ENCODE peak calls at places on chromosomes 1 and 21, in ten cellular contexts. One of them, this sample, is unnamed. For H3K4me1, the result is how much of the 10 kb centered on the place peaks cover.

GRCh38 chr21:45187646-45188045 is 100.0 kb downstream of the POFUT2 start:
- DNase-seq in H9: no peak
- DNase-seq in fibroblast of lung: no peak
- DNase-seq in GM23248: peak
- DNase-seq in PC-9: no peak
- DNase-seq in IMR-90: no peak
- DNase-seq in SK-N-SH: no peak
- DNase-seq in neural progenitor cell: no peak
- DNase-seq in GM23338: no peak
- DNase-seq in hepatocyte: no peak
- DNase-seq in this sample: peak

GRCh38 chr1:202944438-202944921 is 13.6 kb downstream of the ADIPOR1 start:
- DNase-seq in H9: no peak
- DNase-seq in fibroblast of lung: no peak
- DNase-seq in GM23248: no peak
- DNase-seq in PC-9: no peak
- DNase-seq in IMR-90: no peak
- DNase-seq in SK-N-SH: no peak
- DNase-seq in neural progenitor cell: no peak
- DNase-seq in GM23338: no peak
- DNase-seq in hepatocyte: no peak
- DNase-seq in this sample: no peak

GRCh38 chr1:47436979-47437517 is 796 bp upstream of the FOXD2 start:
- DNase-seq in H9: no peak
- DNase-seq in fibroblast of lung: no peak
- DNase-seq in GM23248: peak
- DNase-seq in PC-9: no peak
- DNase-seq in IMR-90: peak
- DNase-seq in SK-N-SH: peak
- DNase-seq in neural progenitor cell: peak
- DNase-seq in GM23338: peak
- DNase-seq in hepatocyte: no peak
- DNase-seq in this sample: peak

GRCh38 chr1:40862008-40862863 is at the start of gene CITED4:
- DNase-seq in H9: peak
- DNase-seq in fibroblast of lung: peak
- DNase-seq in GM23248: peak
- DNase-seq in PC-9: peak
- DNase-seq in IMR-90: peak
- DNase-seq in SK-N-SH: peak
- DNase-seq in neural progenitor cell: peak
- DNase-seq in GM23338: peak
- DNase-seq in hepatocyte: peak
- DNase-seq in this sample: peak

GRCh38 chr1:204560590-204560989 is 44.4 kb downstream of the MDM4 start:
- DNase-seq in H9: no peak
- DNase-seq in fibroblast of lung: peak
- DNase-seq in GM23248: peak
- DNase-seq in PC-9: no peak
- DNase-seq in IMR-90: peak
- DNase-seq in SK-N-SH: no peak
- DNase-seq in neural progenitor cell: no peak
- DNase-seq in GM23338: peak
- DNase-seq in hepatocyte: peak
- DNase-seq in this sample: no peak

GRCh38 chr1:247487057-247487456 is 29.2 kb upstream of the OR2B11 start:
- DNase-seq in H9: peak
- DNase-seq in fibroblast of lung: no peak
- DNase-seq in GM23248: peak
- DNase-seq in PC-9: peak
- DNase-seq in IMR-90: peak
- DNase-seq in SK-N-SH: peak
- DNase-seq in neural progenitor cell: peak
- DNase-seq in GM23338: peak
- DNase-seq in hepatocyte: peak
- DNase-seq in this sample: peak

GRCh38 chr1:158496379-158496778 is 24.4 kb downstream of the OR10R2 start:
- DNase-seq in H9: no peak
- DNase-seq in fibroblast of lung: no peak
- DNase-seq in GM23248: peak
- DNase-seq in PC-9: no peak
- DNase-seq in IMR-90: no peak
- DNase-seq in SK-N-SH: no peak
- DNase-seq in neural progenitor cell: peak
- DNase-seq in GM23338: peak
- DNase-seq in hepatocyte: peak
- DNase-seq in this sample: peak

GRCh38 chr1:110227774-110228173 is 17.7 kb downstream of the KCNC4 start:
- DNase-seq in H9: no peak
- DNase-seq in fibroblast of lung: no peak
- DNase-seq in GM23248: no peak
- DNase-seq in PC-9: no peak
- DNase-seq in IMR-90: no peak
- DNase-seq in SK-N-SH: no peak
- DNase-seq in neural progenitor cell: no peak
- DNase-seq in GM23338: no peak
- DNase-seq in hepatocyte: no peak
- DNase-seq in this sample: no peak

GRCh38 chr21:15857740-15858139 is 128.0 kb downstream of the USP25 start:
- DNase-seq in H9: no peak
- DNase-seq in fibroblast of lung: no peak
- DNase-seq in GM23248: no peak
- DNase-seq in PC-9: no peak
- DNase-seq in IMR-90: no peak
- DNase-seq in SK-N-SH: no peak
- DNase-seq in neural progenitor cell: no peak
- DNase-seq in GM23338: no peak
- DNase-seq in hepatocyte: no peak
- DNase-seq in this sample: no peak

GRCh38 chr1:6440198-6441126 is 15.9 kb downstream of the ESPN start:
- DNase-seq in H9: peak
- DNase-seq in fibroblast of lung: peak
- DNase-seq in GM23248: peak
- DNase-seq in PC-9: peak
- DNase-seq in IMR-90: peak
- DNase-seq in SK-N-SH: peak
- DNase-seq in neural progenitor cell: peak
- DNase-seq in GM23338: peak
- DNase-seq in hepatocyte: peak
- DNase-seq in this sample: peak

GRCh38 chr1:162276493-162276892 is 100.2 kb downstream of the SPATA46 start:
- DNase-seq in H9: no peak
- DNase-seq in fibroblast of lung: peak
- DNase-seq in GM23248: peak
- DNase-seq in PC-9: no peak
- DNase-seq in IMR-90: peak
- DNase-seq in SK-N-SH: peak
- DNase-seq in neural progenitor cell: no peak
- DNase-seq in GM23338: peak
- DNase-seq in hepatocyte: peak
- DNase-seq in this sample: peak

GRCh38 chr1:39900662-39901485 is 843 bp downstream of the MYCL start:
- DNase-seq in H9: peak
- DNase-seq in fibroblast of lung: no peak
- DNase-seq in GM23248: peak
- DNase-seq in PC-9: peak
- DNase-seq in IMR-90: peak
- DNase-seq in SK-N-SH: peak
- DNase-seq in neural progenitor cell: peak
- DNase-seq in GM23338: no peak
- DNase-seq in hepatocyte: peak
- DNase-seq in this sample: no peak

GRCh38 chr1:188140958-188141357 is 1312.2 kb downstream of the PLA2G4A start:
- DNase-seq in H9: no peak
- DNase-seq in fibroblast of lung: no peak
- DNase-seq in GM23248: no peak
- DNase-seq in PC-9: no peak
- DNase-seq in IMR-90: no peak
- DNase-seq in SK-N-SH: no peak
- DNase-seq in neural progenitor cell: no peak
- DNase-seq in GM23338: no peak
- DNase-seq in hepatocyte: no peak
- DNase-seq in this sample: no peak

GRCh38 chr1:205849619-205850355 is at the start of gene PM20D1:
- DNase-seq in H9: peak
- DNase-seq in fibroblast of lung: peak
- DNase-seq in GM23248: peak
- DNase-seq in PC-9: peak
- DNase-seq in IMR-90: peak
- DNase-seq in SK-N-SH: peak
- DNase-seq in neural progenitor cell: no peak
- DNase-seq in GM23338: peak
- DNase-seq in hepatocyte: no peak
- DNase-seq in this sample: peak

GRCh38 chr1:45423907-45424678 is 66.9 kb downstream of the TESK2 start:
- DNase-seq in H9: no peak
- DNase-seq in fibroblast of lung: no peak
- DNase-seq in GM23248: no peak
- DNase-seq in PC-9: no peak
- DNase-seq in IMR-90: peak
- DNase-seq in SK-N-SH: no peak
- DNase-seq in neural progenitor cell: no peak
- DNase-seq in GM23338: no peak
- DNase-seq in hepatocyte: no peak
- DNase-seq in this sample: no peak

GRCh38 chr1:3824650-3825049 is 28.4 kb upstream of the LRRC47 start:
- DNase-seq in H9: no peak
- DNase-seq in fibroblast of lung: no peak
- DNase-seq in GM23248: no peak
- DNase-seq in PC-9: no peak
- DNase-seq in IMR-90: no peak
- DNase-seq in SK-N-SH: no peak
- DNase-seq in neural progenitor cell: no peak
- DNase-seq in GM23338: no peak
- DNase-seq in hepatocyte: no peak
- DNase-seq in this sample: no peak

GRCh38 chr1:235319255-235319654 is 8.7 kb downstream of the ARID4B start:
- DNase-seq in H9: no peak
- DNase-seq in fibroblast of lung: no peak
- DNase-seq in GM23248: no peak
- DNase-seq in PC-9: no peak
- DNase-seq in IMR-90: no peak
- DNase-seq in SK-N-SH: no peak
- DNase-seq in neural progenitor cell: no peak
- DNase-seq in GM23338: no peak
- DNase-seq in hepatocyte: no peak
- DNase-seq in this sample: no peak

GRCh38 chr1:233253231-233254038 is 42.1 kb downstream of the PCNX2 start:
- DNase-seq in H9: no peak
- DNase-seq in fibroblast of lung: no peak
- DNase-seq in GM23248: no peak
- DNase-seq in PC-9: no peak
- DNase-seq in IMR-90: no peak
- DNase-seq in SK-N-SH: no peak
- DNase-seq in neural progenitor cell: peak
- DNase-seq in GM23338: no peak
- DNase-seq in hepatocyte: peak
- DNase-seq in this sample: no peak

GRCh38 chr21:45539796-45540600 is 2.2 kb downstream of the SLC19A1 start:
- DNase-seq in H9: peak
- DNase-seq in fibroblast of lung: no peak
- DNase-seq in GM23248: no peak
- DNase-seq in PC-9: no peak
- DNase-seq in IMR-90: no peak
- DNase-seq in SK-N-SH: no peak
- DNase-seq in neural progenitor cell: no peak
- DNase-seq in GM23338: no peak
- DNase-seq in hepatocyte: no peak
- DNase-seq in this sample: no peak

GRCh38 chr1:27353629-27354028 is 11.8 kb downstream of the SYTL1 start:
- DNase-seq in H9: no peak
- DNase-seq in fibroblast of lung: no peak
- DNase-seq in GM23248: no peak
- DNase-seq in PC-9: no peak
- DNase-seq in IMR-90: no peak
- DNase-seq in SK-N-SH: no peak
- DNase-seq in neural progenitor cell: no peak
- DNase-seq in GM23338: no peak
- DNase-seq in hepatocyte: no peak
- DNase-seq in this sample: no peak

GRCh38 chr1:13922440-13922839 is 222.5 kb downstream of the PRDM2 start:
- DNase-seq in H9: no peak
- DNase-seq in fibroblast of lung: no peak
- DNase-seq in GM23248: no peak
- DNase-seq in PC-9: no peak
- DNase-seq in IMR-90: no peak
- DNase-seq in SK-N-SH: no peak
- DNase-seq in neural progenitor cell: no peak
- DNase-seq in GM23338: no peak
- DNase-seq in hepatocyte: peak
- DNase-seq in this sample: no peak

GRCh38 chr1:9328201-9328600 is 35.5 kb downstream of the SPSB1 start:
- DNase-seq in H9: no peak
- DNase-seq in fibroblast of lung: no peak
- DNase-seq in GM23248: no peak
- DNase-seq in PC-9: no peak
- DNase-seq in IMR-90: no peak
- DNase-seq in SK-N-SH: no peak
- DNase-seq in neural progenitor cell: no peak
- DNase-seq in GM23338: no peak
- DNase-seq in hepatocyte: no peak
- DNase-seq in this sample: no peak
- H3K4me1 ChIP-seq in H9: under half
- H3K4me1 ChIP-seq in fibroblast of lung: under half
- H3K4me1 ChIP-seq in GM23248: under half
- H3K4me1 ChIP-seq in PC-9: under half
- H3K4me1 ChIP-seq in IMR-90: under half
- H3K4me1 ChIP-seq in SK-N-SH: under half
- H3K4me1 ChIP-seq in neural progenitor cell: under half
- H3K4me1 ChIP-seq in GM23338: under half
- H3K4me1 ChIP-seq in hepatocyte: under half
- H3K4me1 ChIP-seq in this sample: under half

GRCh38 chr21:36487641-36488307 is 7.9 kb upstream of the CLDN14 start:
- DNase-seq in H9: no peak
- DNase-seq in fibroblast of lung: peak
- DNase-seq in GM23248: peak
- DNase-seq in PC-9: no peak
- DNase-seq in IMR-90: peak
- DNase-seq in SK-N-SH: no peak
- DNase-seq in neural progenitor cell: no peak
- DNase-seq in GM23338: no peak
- DNase-seq in hepatocyte: no peak
- DNase-seq in this sample: peak
- H3K4me2 ChIP-seq in H9: no peak
- H3K4me2 ChIP-seq in fibroblast of lung: no peak
- H3K4me2 ChIP-seq in GM23248: no peak
- H3K4me2 ChIP-seq in PC-9: no peak
- H3K4me2 ChIP-seq in IMR-90: no peak
- H3K4me2 ChIP-seq in SK-N-SH: no peak
- H3K4me2 ChIP-seq in neural progenitor cell: no peak
- H3K4me2 ChIP-seq in GM23338: no peak
- H3K4me2 ChIP-seq in hepatocyte: no peak
- H3K4me2 ChIP-seq in this sample: no peak

GRCh38 chr1:112387807-112388206 is 8.2 kb upstream of the CTTNBP2NL start:
- DNase-seq in H9: no peak
- DNase-seq in fibroblast of lung: no peak
- DNase-seq in GM23248: no peak
- DNase-seq in PC-9: no peak
- DNase-seq in IMR-90: no peak
- DNase-seq in SK-N-SH: no peak
- DNase-seq in neural progenitor cell: no peak
- DNase-seq in GM23338: no peak
- DNase-seq in hepatocyte: no peak
- DNase-seq in this sample: no peak
- H2AFZ ChIP-seq in H9: no peak
- H2AFZ ChIP-seq in fibroblast of lung: no peak
- H2AFZ ChIP-seq in GM23248: no peak
- H2AFZ ChIP-seq in PC-9: no peak
- H2AFZ ChIP-seq in IMR-90: no peak
- H2AFZ ChIP-seq in SK-N-SH: no peak
- H2AFZ ChIP-seq in neural progenitor cell: no peak
- H2AFZ ChIP-seq in GM23338: no peak
- H2AFZ ChIP-seq in hepatocyte: no peak
- H2AFZ ChIP-seq in this sample: no peak

GRCh38 chr1:29409616-29410015 is 173.3 kb downstream of the PTPRU start:
- DNase-seq in H9: no peak
- DNase-seq in fibroblast of lung: no peak
- DNase-seq in GM23248: no peak
- DNase-seq in PC-9: no peak
- DNase-seq in IMR-90: no peak
- DNase-seq in SK-N-SH: no peak
- DNase-seq in neural progenitor cell: no peak
- DNase-seq in GM23338: no peak
- DNase-seq in hepatocyte: no peak
- DNase-seq in this sample: no peak
- H3K4me1 ChIP-seq in H9: under half
- H3K4me1 ChIP-seq in fibroblast of lung: under half
- H3K4me1 ChIP-seq in GM23248: under half
- H3K4me1 ChIP-seq in PC-9: under half
- H3K4me1 ChIP-seq in IMR-90: under half
- H3K4me1 ChIP-seq in SK-N-SH: under half
- H3K4me1 ChIP-seq in neural progenitor cell: under half
- H3K4me1 ChIP-seq in GM23338: under half
- H3K4me1 ChIP-seq in hepatocyte: under half
- H3K4me1 ChIP-seq in this sample: under half